ENCODE peak calls at places on chromosomes 1 and 21, in seven cellular contexts. One of them, this sample, is unnamed.

GRCh38 chr1:234683856-234684632 is 74.1 kb upstream of the IRF2BP2 start:
- DNase-seq in pancreas: peak
- DNase-seq in WTC11: no peak
- DNase-seq in CD4-positive, alpha-beta T cell: no peak
- DNase-seq in kidney epithelial cell: peak
- DNase-seq in RWPE1: peak
- DNase-seq in lung: peak
- DNase-seq in this sample: no peak

GRCh38 chr1:203663294-203663693 is 36.7 kb downstream of the ATP2B4 start:
- DNase-seq in pancreas: no peak
- DNase-seq in WTC11: no peak
- DNase-seq in CD4-positive, alpha-beta T cell: no peak
- DNase-seq in kidney epithelial cell: peak
- DNase-seq in RWPE1: peak
- DNase-seq in lung: no peak
- DNase-seq in this sample: no peak

GRCh38 chr1:235160395-235160964 is 570 bp downstream of the RBM34 start:
- DNase-seq in pancreas: no peak
- DNase-seq in WTC11: no peak
- DNase-seq in CD4-positive, alpha-beta T cell: no peak
- DNase-seq in kidney epithelial cell: peak
- DNase-seq in RWPE1: no peak
- DNase-seq in lung: no peak
- DNase-seq in this sample: no peak

GRCh38 chr1:192610114-192610958 is 25.6 kb upstream of the RGS13 start:
- DNase-seq in pancreas: no peak
- DNase-seq in WTC11: no peak
- DNase-seq in CD4-positive, alpha-beta T cell: no peak
- DNase-seq in kidney epithelial cell: no peak
- DNase-seq in RWPE1: peak
- DNase-seq in lung: no peak
- DNase-seq in this sample: no peak

GRCh38 chr1:184747089-184747955 is 7.3 kb downstream of the EDEM3 start:
- DNase-seq in pancreas: no peak
- DNase-seq in WTC11: no peak
- DNase-seq in CD4-positive, alpha-beta T cell: no peak
- DNase-seq in kidney epithelial cell: no peak
- DNase-seq in RWPE1: no peak
- DNase-seq in lung: no peak
- DNase-seq in this sample: no peak

GRCh38 chr1:64263335-64263734 is 59.9 kb downstream of the UBE2U start:
- DNase-seq in pancreas: no peak
- DNase-seq in WTC11: no peak
- DNase-seq in CD4-positive, alpha-beta T cell: no peak
- DNase-seq in kidney epithelial cell: no peak
- DNase-seq in RWPE1: peak
- DNase-seq in lung: no peak
- DNase-seq in this sample: no peak

GRCh38 chr1:21342961-21343838 is 52.9 kb upstream of the ECE1 start:
- DNase-seq in pancreas: no peak
- DNase-seq in WTC11: no peak
- DNase-seq in CD4-positive, alpha-beta T cell: no peak
- DNase-seq in kidney epithelial cell: no peak
- DNase-seq in RWPE1: no peak
- DNase-seq in lung: no peak
- DNase-seq in this sample: no peak

GRCh38 chr1:205424881-205425635 is 3.2 kb upstream of the LEMD1 start:
- DNase-seq in pancreas: no peak
- DNase-seq in WTC11: no peak
- DNase-seq in CD4-positive, alpha-beta T cell: no peak
- DNase-seq in kidney epithelial cell: no peak
- DNase-seq in RWPE1: no peak
- DNase-seq in lung: no peak
- DNase-seq in this sample: no peak

GRCh38 chr1:28056129-28056925 is 32.1 kb downstream of the EYA3 start:
- DNase-seq in pancreas: no peak
- DNase-seq in WTC11: no peak
- DNase-seq in CD4-positive, alpha-beta T cell: peak
- DNase-seq in kidney epithelial cell: peak
- DNase-seq in RWPE1: no peak
- DNase-seq in lung: peak
- DNase-seq in this sample: no peak

GRCh38 chr1:26733982-26734381 is 38.2 kb downstream of the ARID1A start:
- DNase-seq in pancreas: no peak
- DNase-seq in WTC11: no peak
- DNase-seq in CD4-positive, alpha-beta T cell: no peak
- DNase-seq in kidney epithelial cell: no peak
- DNase-seq in RWPE1: peak
- DNase-seq in lung: no peak
- DNase-seq in this sample: no peak

GRCh38 chr1:230233786-230234185 is 166.7 kb downstream of the GALNT2 start:
- DNase-seq in pancreas: no peak
- DNase-seq in WTC11: no peak
- DNase-seq in CD4-positive, alpha-beta T cell: no peak
- DNase-seq in kidney epithelial cell: no peak
- DNase-seq in RWPE1: no peak
- DNase-seq in lung: no peak
- DNase-seq in this sample: no peak

GRCh38 chr1:55427576-55427975 is 212.4 kb upstream of the USP24 start:
- DNase-seq in pancreas: no peak
- DNase-seq in WTC11: no peak
- DNase-seq in CD4-positive, alpha-beta T cell: no peak
- DNase-seq in kidney epithelial cell: no peak
- DNase-seq in RWPE1: no peak
- DNase-seq in lung: no peak
- DNase-seq in this sample: no peak

GRCh38 chr1:234573711-234574299 is 36.2 kb downstream of the IRF2BP2 start:
- DNase-seq in pancreas: no peak
- DNase-seq in WTC11: no peak
- DNase-seq in CD4-positive, alpha-beta T cell: no peak
- DNase-seq in kidney epithelial cell: no peak
- DNase-seq in RWPE1: no peak
- DNase-seq in lung: no peak
- DNase-seq in this sample: no peak

GRCh38 chr1:117967900-117968299 is 38.4 kb downstream of the WDR3 start:
- DNase-seq in pancreas: no peak
- DNase-seq in WTC11: no peak
- DNase-seq in CD4-positive, alpha-beta T cell: no peak
- DNase-seq in kidney epithelial cell: no peak
- DNase-seq in RWPE1: peak
- DNase-seq in lung: no peak
- DNase-seq in this sample: no peak

GRCh38 chr1:233328661-233329498 is 1.4 kb downstream of the MAP3K21 start:
- DNase-seq in pancreas: peak
- DNase-seq in WTC11: no peak
- DNase-seq in CD4-positive, alpha-beta T cell: no peak
- DNase-seq in kidney epithelial cell: no peak
- DNase-seq in RWPE1: peak
- DNase-seq in lung: no peak
- DNase-seq in this sample: no peak

GRCh38 chr1:50833216-50833615 is 126.9 kb downstream of the FAF1 start:
- DNase-seq in pancreas: no peak
- DNase-seq in WTC11: no peak
- DNase-seq in CD4-positive, alpha-beta T cell: no peak
- DNase-seq in kidney epithelial cell: no peak
- DNase-seq in RWPE1: no peak
- DNase-seq in lung: no peak
- DNase-seq in this sample: no peak

GRCh38 chr1:47449702-47450552 is 12.1 kb downstream of the FOXD2 start:
- DNase-seq in pancreas: peak
- DNase-seq in WTC11: peak
- DNase-seq in CD4-positive, alpha-beta T cell: no peak
- DNase-seq in kidney epithelial cell: no peak
- DNase-seq in RWPE1: peak
- DNase-seq in lung: peak
- DNase-seq in this sample: no peak
- TF ChIP-seq CTCF in pancreas: peak
- TF ChIP-seq CTCF in WTC11: peak
- TF ChIP-seq CTCF in CD4-positive, alpha-beta T cell: no peak
- TF ChIP-seq CTCF in kidney epithelial cell: peak
- TF ChIP-seq CTCF in RWPE1: no peak
- TF ChIP-seq CTCF in lung: peak
- TF ChIP-seq CTCF in this sample: no peak

GRCh38 chr21:29403922-29404538 is 105.3 kb downstream of the BACH1 start:
- DNase-seq in pancreas: no peak
- DNase-seq in WTC11: no peak
- DNase-seq in CD4-positive, alpha-beta T cell: no peak
- DNase-seq in kidney epithelial cell: no peak
- DNase-seq in RWPE1: no peak
- DNase-seq in lung: peak
- DNase-seq in this sample: no peak
- TF ChIP-seq CTCF in pancreas: no peak
- TF ChIP-seq CTCF in WTC11: no peak
- TF ChIP-seq CTCF in CD4-positive, alpha-beta T cell: no peak
- TF ChIP-seq CTCF in kidney epithelial cell: no peak
- TF ChIP-seq CTCF in RWPE1: no peak
- TF ChIP-seq CTCF in lung: no peak
- TF ChIP-seq CTCF in this sample: no peak

GRCh38 chr1:229217716-229218115 is 53.2 kb upstream of the RAB4A start:
- DNase-seq in pancreas: no peak
- DNase-seq in WTC11: no peak
- DNase-seq in CD4-positive, alpha-beta T cell: no peak
- DNase-seq in kidney epithelial cell: no peak
- DNase-seq in RWPE1: no peak
- DNase-seq in lung: no peak
- DNase-seq in this sample: no peak
- TF ChIP-seq CTCF in pancreas: no peak
- TF ChIP-seq CTCF in WTC11: no peak
- TF ChIP-seq CTCF in CD4-positive, alpha-beta T cell: no peak
- TF ChIP-seq CTCF in kidney epithelial cell: peak
- TF ChIP-seq CTCF in RWPE1: no peak
- TF ChIP-seq CTCF in lung: no peak
- TF ChIP-seq CTCF in this sample: no peak

GRCh38 chr21:35116777-35117176 is 67.7 kb upstream of the RUNX1 start:
- DNase-seq in pancreas: no peak
- DNase-seq in WTC11: no peak
- DNase-seq in CD4-positive, alpha-beta T cell: no peak
- DNase-seq in kidney epithelial cell: no peak
- DNase-seq in RWPE1: no peak
- DNase-seq in lung: no peak
- DNase-seq in this sample: no peak

DNA sequence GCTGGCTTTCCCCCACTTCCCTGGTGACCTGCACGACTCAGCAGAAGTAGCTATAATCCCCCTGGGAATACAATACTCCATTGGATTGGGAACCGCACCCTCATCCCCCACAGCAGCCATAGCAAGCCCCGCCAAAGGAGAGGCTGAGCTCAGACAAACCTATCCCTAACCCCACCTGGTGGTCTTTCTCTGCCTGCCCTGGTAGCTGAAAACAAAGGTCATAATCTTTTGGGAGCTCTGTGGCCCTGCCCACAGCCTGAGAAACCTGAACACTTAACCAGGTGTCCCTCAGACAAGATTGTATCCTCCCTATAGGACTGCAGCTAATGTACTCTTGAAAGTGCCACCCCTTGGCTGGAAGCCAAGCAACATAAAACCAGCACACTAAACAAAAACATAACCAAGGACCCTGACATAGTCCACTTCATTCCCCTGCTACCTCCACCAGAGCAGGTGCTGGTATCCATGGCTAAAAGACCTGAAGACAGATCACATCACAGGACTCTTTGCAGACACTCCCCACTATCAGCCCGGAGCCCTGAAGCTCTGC is 71.6 kb upstream of the RUNX1 start:
- DNase-seq in pancreas: no peak
- DNase-seq in WTC11: no peak
- DNase-seq in CD4-positive, alpha-beta T cell: no peak
- DNase-seq in kidney epithelial cell: no peak
- DNase-seq in RWPE1: no peak
- DNase-seq in lung: no peak
- DNase-seq in this sample: no peak
- TF ChIP-seq CTCF in pancreas: no peak
- TF ChIP-seq CTCF in WTC11: no peak
- TF ChIP-seq CTCF in CD4-positive, alpha-beta T cell: no peak
- TF ChIP-seq CTCF in kidney epithelial cell: no peak
- TF ChIP-seq CTCF in RWPE1: no peak
- TF ChIP-seq CTCF in lung: no peak
- TF ChIP-seq CTCF in this sample: no peak

DNA sequence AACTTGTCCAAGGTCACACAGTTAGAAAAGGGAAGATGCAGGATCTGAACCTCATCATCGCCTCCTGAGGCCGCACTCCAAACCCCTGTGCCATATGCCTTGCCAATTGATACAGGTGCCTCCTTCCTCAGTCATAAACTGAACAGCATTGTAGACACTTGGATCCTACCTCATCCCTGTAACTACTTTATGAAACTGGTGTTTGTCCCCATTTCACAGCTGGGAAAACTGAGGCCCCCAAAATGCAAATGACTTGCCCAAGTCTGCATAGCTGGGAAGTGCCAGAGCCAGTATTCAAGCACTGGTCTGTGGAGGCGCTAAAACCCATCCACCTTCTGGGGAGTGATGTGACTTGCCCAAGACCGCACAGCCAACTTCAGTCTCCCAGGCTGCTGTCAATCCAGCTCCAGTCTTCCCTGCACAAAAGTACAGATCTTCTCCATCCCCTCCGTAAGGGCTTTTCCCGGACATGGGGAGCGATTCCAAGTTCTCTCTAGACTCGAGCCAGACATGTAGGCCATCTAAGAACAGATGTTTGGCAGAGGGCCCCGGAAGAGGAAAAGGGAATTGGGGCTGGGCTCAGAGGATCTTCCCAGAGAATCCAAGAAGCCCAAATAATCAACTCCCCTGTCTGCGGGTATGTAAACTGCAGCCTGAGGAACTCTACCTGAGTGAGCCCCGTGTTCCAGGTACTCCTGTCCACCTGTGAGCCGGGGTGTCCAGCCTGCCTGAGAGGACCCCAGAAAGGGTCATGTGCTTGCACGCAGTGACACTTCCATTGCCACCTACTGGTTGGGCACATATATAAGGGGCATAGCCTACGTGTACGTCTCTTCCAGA is 60.5 kb downstream of the SYT2 start:
- DNase-seq in pancreas: no peak
- DNase-seq in WTC11: no peak
- DNase-seq in CD4-positive, alpha-beta T cell: no peak
- DNase-seq in kidney epithelial cell: no peak
- DNase-seq in RWPE1: no peak
- DNase-seq in lung: no peak
- DNase-seq in this sample: no peak
- TF ChIP-seq CTCF in pancreas: no peak
- TF ChIP-seq CTCF in WTC11: no peak
- TF ChIP-seq CTCF in CD4-positive, alpha-beta T cell: no peak
- TF ChIP-seq CTCF in kidney epithelial cell: no peak
- TF ChIP-seq CTCF in RWPE1: no peak
- TF ChIP-seq CTCF in lung: no peak
- TF ChIP-seq CTCF in this sample: no peak

GRCh38 chr1:116855788-116856187 is 53.9 kb upstream of the PTGFRN start:
- DNase-seq in pancreas: no peak
- DNase-seq in WTC11: no peak
- DNase-seq in CD4-positive, alpha-beta T cell: no peak
- DNase-seq in kidney epithelial cell: no peak
- DNase-seq in RWPE1: no peak
- DNase-seq in lung: no peak
- DNase-seq in this sample: no peak
- TF ChIP-seq CTCF in pancreas: no peak
- TF ChIP-seq CTCF in WTC11: no peak
- TF ChIP-seq CTCF in CD4-positive, alpha-beta T cell: no peak
- TF ChIP-seq CTCF in kidney epithelial cell: no peak
- TF ChIP-seq CTCF in RWPE1: no peak
- TF ChIP-seq CTCF in lung: no peak
- TF ChIP-seq CTCF in this sample: no peak

DNA sequence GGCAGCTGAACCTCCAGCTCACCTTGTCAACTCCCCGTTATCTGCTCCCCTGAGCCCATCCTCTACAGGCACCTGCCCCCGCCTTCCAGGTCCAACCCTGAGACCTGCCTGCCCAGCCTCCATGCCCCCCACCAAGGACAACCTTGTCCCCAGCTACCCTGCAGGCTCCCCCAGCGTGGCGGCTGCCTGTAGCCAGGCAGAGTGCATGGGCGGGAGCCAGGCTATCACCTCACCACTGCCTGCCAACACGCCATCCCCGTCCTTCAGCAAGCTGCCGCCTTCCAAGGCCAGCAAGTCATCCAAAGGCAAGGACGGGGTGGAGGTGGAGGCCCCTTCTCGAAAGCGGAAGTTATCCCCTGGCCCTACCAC is 3.0 kb upstream of the CYB561D1 start:
- DNase-seq in pancreas: no peak
- DNase-seq in WTC11: no peak
- DNase-seq in CD4-positive, alpha-beta T cell: no peak
- DNase-seq in kidney epithelial cell: no peak
- DNase-seq in RWPE1: no peak
- DNase-seq in lung: no peak
- DNase-seq in this sample: no peak
- TF ChIP-seq CTCF in pancreas: no peak
- TF ChIP-seq CTCF in WTC11: no peak
- TF ChIP-seq CTCF in CD4-positive, alpha-beta T cell: peak
- TF ChIP-seq CTCF in kidney epithelial cell: no peak
- TF ChIP-seq CTCF in RWPE1: peak
- TF ChIP-seq CTCF in lung: no peak
- TF ChIP-seq CTCF in this sample: no peak

This sample was measured in mesothelial cell of epicardium.